ENCODE peak calls at places on chromosomes 12 and 14, in nine cellular contexts. U, A, F, L, H, M, J, E and K are unnamed samples.

GRCh38 chr12:94599189-94599588 is 51.2 kb downstream of the TMCC3 start:
- DNase-seq in J (no peak), U (no peak), F (no peak), M (no peak), H (no peak), L (no peak), E (no peak), A (no peak), K (no peak)

GRCh38 chr12:13101854-13102375 is 1.6 kb downstream of the GSG1 start:
- DNase-seq in J (no peak), L (peak; percentile 42), H (no peak), E (no peak), A (peak; percentile 46), M (no peak), F (peak; percentile 9), U (no peak), K (no peak)

GRCh38 chr14:105387530-105387922 is 10.8 kb upstream of the TEX22 start:
- DNase-seq in F (no peak), H (no peak), A (no peak), E (no peak), U (no peak), J (no peak), L (no peak), M (no peak), K (no peak)

GRCh38 chr12:132494294-132495164 is 4.6 kb downstream of the FBRSL1 start:
- DNase-seq in H (no peak), L (no peak), M (no peak), E (no peak), A (no peak), J (no peak), U (no peak), F (no peak), K (no peak)

GRCh38 chr12:64392221-64392620 is 1.7 kb upstream of the C12orf56 start:
- DNase-seq in U (no peak), H (no peak), A (peak; percentile 56), E (no peak), M (no peak), J (no peak), F (no peak), L (no peak), K (no peak)

GRCh38 chr14:105419305-105420091 is at the start of gene MTA1:
- DNase-seq in U (no peak), L (no peak), E (no peak), F (no peak), M (no peak), H (peak; percentile 61), A (peak; percentile 8), J (no peak), K (no peak)

GRCh38 chr14:101055776-101056374 is 152.4 kb upstream of the RTL1 start:
- DNase-seq in H (no peak), F (no peak), J (no peak), E (no peak), L (no peak), U (no peak), A (peak; percentile 61), M (no peak), K (no peak)

GRCh38 chr14:101122855-101123129 is 219.3 kb upstream of the RTL1 start:
- DNase-seq in E (no peak), F (no peak), M (no peak), J (no peak), H (no peak), L (no peak), A (no peak), U (no peak), K (no peak)

GRCh38 chr12:72267974-72268373 is 4.2 kb upstream of the TRHDE start:
- DNase-seq in U (no peak), E (no peak), M (no peak), F (no peak), J (no peak), A (peak; percentile 45), H (no peak), L (no peak), K (no peak)

GRCh38 chr14:104117341-104118005 is 20.9 kb upstream of the KIF26A start:
- DNase-seq in J (no peak), H (peak; percentile 9), E (no peak), U (no peak), M (no peak), A (no peak), F (no peak), L (no peak), K (no peak)

GRCh38 chr12:115313929-115314328 is 630.0 kb upstream of the TBX3 start:
- DNase-seq in L (no peak), U (no peak), H (no peak), J (no peak), A (peak; percentile 92), F (no peak), M (no peak), E (no peak), K (no peak)

GRCh38 chr14:34781242-34781641 is 66.8 kb upstream of the CFL2 start:
- DNase-seq in L (no peak), A (peak; percentile 96), M (peak; percentile 94), H (no peak), U (peak; percentile 90), E (no peak), J (peak; percentile 22), F (no peak), K (no peak)

GRCh38 chr12:132314516-132315233 is 14.7 kb downstream of the GALNT9 start:
- DNase-seq in A (no peak), M (no peak), J (no peak), E (no peak), U (no peak), F (no peak), L (no peak), H (no peak), K (no peak)

GRCh38 chr14:48943913-48944312 is 642.3 kb downstream of the RPS29 start:
- DNase-seq in H (no peak), A (no peak), U (no peak), F (no peak), E (no peak), L (no peak), M (no peak), J (no peak), K (no peak)

GRCh38 chr14:72603639-72604038 is 290.3 kb downstream of the DPF3 start:
- DNase-seq in E (no peak), J (no peak), U (no peak), F (no peak), A (no peak), L (no peak), M (no peak), H (no peak), K (no peak)

GRCh38 chr12:93848453-93849120 is 171.4 kb downstream of the CRADD start:
- DNase-seq in L (no peak), H (no peak), M (no peak), E (no peak), J (no peak), U (no peak), A (no peak), F (no peak), K (no peak)

GRCh38 chr12:40226652-40227051 is 1.9 kb downstream of the LRRK2 start:
- DNase-seq in M (no peak), L (no peak), J (peak; percentile 56), H (no peak), U (peak; percentile 55), E (no peak), A (peak; percentile 73), F (no peak), K (peak; percentile 49)

GRCh38 chr12:12684375-12685106 is 11.4 kb downstream of the GPR19 start:
- DNase-seq in H (no peak), J (no peak), M (no peak), A (peak; percentile 53), F (peak; percentile 99), L (no peak), U (no peak), E (no peak), K (no peak)

GRCh38 chr12:50986961-50987737 is 34.8 kb downstream of the HIGD1C start:
- DNase-seq in J (peak; percentile 54), M (peak; percentile 62), L (peak; percentile 59), H (no peak), F (peak; percentile 18), U (no peak), E (no peak), A (peak; percentile 72), K (peak; percentile 53)

GRCh38 chr12:88733003-88733402 is 152.7 kb upstream of the KITLG start:
- DNase-seq in M (no peak), A (no peak), F (no peak), J (no peak), L (no peak), U (no peak), H (no peak), E (no peak), K (no peak)

GRCh38 chr12:111185206-111185888 is 183.5 kb downstream of the PHETA1 start:
- DNase-seq in H (no peak), L (no peak), F (no peak), U (no peak), E (no peak), A (no peak), M (no peak), J (no peak), K (no peak)

GRCh38 chr14:100820945-100821344 is 5.0 kb upstream of the MEG3 start:
- DNase-seq in H (no peak), M (no peak), F (no peak), L (no peak), J (no peak), A (no peak), E (no peak), U (no peak), K (no peak)